ENCODE peak calls at places on chromosomes 6 and 20, in nine cellular contexts. I is heart right ventricle; X is neural progenitor cell; M is tibial artery; J is CD8-positive, alpha-beta T cell; T is body of pancreas; N is mucosa of descending colon; Z is upper lobe of left lung; Y is cardiac muscle cell. Q is an unnamed sample.

GRCh38 chr20:49593441-49594142 is 25.7 kb upstream of the PTGIS start:
- DNase-seq in I (no peak), X (no peak), M (no peak), J (no peak), T (no peak), N (no peak), Z (no peak), Y (no peak), Q (no peak)

GRCh38 chr6:75893058-75893775 is 144.2 kb downstream of the MYO6 start:
- DNase-seq in I (no peak), X (peak; percentile 79), M (no peak), J (no peak), T (no peak), N (no peak), Z (no peak), Y (peak; percentile 83), Q (no peak)

GRCh38 chr20:22768779-22769178 is 184.4 kb upstream of the FOXA2 start:
- DNase-seq in I (no peak), X (peak; percentile 30), M (no peak), J (no peak), T (no peak), N (no peak), Z (no peak), Y (peak; percentile 7), Q (no peak)

GRCh38 chr20:3105256-3106137 is 21.0 kb upstream of the AVP start:
- DNase-seq in I (no peak), X (no peak), M (no peak), J (no peak), T (no peak), N (no peak), Z (no peak), Y (no peak), Q (no peak)

GRCh38 chr6:3697609-3698008 is 53.9 kb downstream of the PXDC1 start:
- DNase-seq in I (no peak), X (no peak), M (no peak), J (no peak), T (no peak), N (no peak), Z (no peak), Y (no peak), Q (no peak)

GRCh38 chr6:168083142-168083885 is 4.3 kb upstream of the FRMD1 start:
- DNase-seq in I (no peak), X (no peak), M (no peak), J (no peak), T (no peak), N (peak; percentile 60), Z (no peak), Y (no peak), Q (no peak)

GRCh38 chr6:168145747-168146596 is 67.0 kb upstream of the FRMD1 start:
- DNase-seq in I (no peak), X (no peak), M (peak; percentile 54), J (no peak), T (no peak), N (peak; percentile 17), Z (peak; percentile 8), Y (no peak), Q (no peak)

GRCh38 chr6:74879234-74879633 is 326.6 kb downstream of the COL12A1 start:
- DNase-seq in I (no peak), X (no peak), M (no peak), J (no peak), T (no peak), N (no peak), Z (no peak), Y (no peak), Q (no peak)

GRCh38 chr6:138572885-138573284 is 73.6 kb upstream of the NHSL1 start:
- DNase-seq in I (no peak), X (peak; percentile 26), M (no peak), J (no peak), T (no peak), N (no peak), Z (no peak), Y (no peak), Q (no peak)

GRCh38 chr6:160273196-160273595 is 14.6 kb upstream of the SLC22A2 start:
- DNase-seq in I (no peak), X (no peak), M (no peak), J (no peak), T (no peak), N (no peak), Z (no peak), Y (no peak), Q (no peak)

GRCh38 chr20:4179545-4179944 is 164.2 kb upstream of the RNF24 start:
- DNase-seq in I (no peak), X (no peak), M (no peak), J (no peak), T (no peak), N (no peak), Z (no peak), Y (no peak), Q (no peak)

GRCh38 chr6:122696079-122696478 is 83.4 kb upstream of the FABP7 start:
- DNase-seq in I (no peak), X (no peak), M (no peak), J (no peak), T (no peak), N (no peak), Z (no peak), Y (no peak), Q (no peak)

GRCh38 chr6:28165566-28165965 is 23.9 kb downstream of the ZKSCAN8 start:
- DNase-seq in I (no peak), X (no peak), M (no peak), J (no peak), T (no peak), N (no peak), Z (no peak), Y (no peak), Q (no peak)

GRCh38 chr6:33908025-33908424 is 104.2 kb upstream of the MLN start:
- DNase-seq in I (no peak), X (no peak), M (no peak), J (no peak), T (peak; percentile 41), N (no peak), Z (no peak), Y (no peak), Q (no peak)

GRCh38 chr20:54044156-54044555 is 26.2 kb downstream of the BCAS1 start:
- DNase-seq in I (no peak), X (no peak), M (no peak), J (no peak), T (peak; percentile 21), N (no peak), Z (no peak), Y (no peak), Q (no peak)

GRCh38 chr6:87146363-87146762 is 9.0 kb upstream of the ZNF292 start:
- DNase-seq in I (no peak), X (no peak), M (no peak), J (no peak), T (no peak), N (no peak), Z (no peak), Y (no peak), Q (no peak)
- H3K4me1 ChIP-seq in I (no peaks in the 10 kb centered on the region), X (peaks cover 3% of the 10 kb centered on the region), M (no peaks in the 10 kb centered on the region), J (peaks cover 1% of the 10 kb centered on the region), T (peaks cover 2% of the 10 kb centered on the region), N (no peaks in the 10 kb centered on the region), Z (no peaks in the 10 kb centered on the region), Y (no peaks in the 10 kb centered on the region), Q (no peaks in the 10 kb centered on the region)

DNA sequence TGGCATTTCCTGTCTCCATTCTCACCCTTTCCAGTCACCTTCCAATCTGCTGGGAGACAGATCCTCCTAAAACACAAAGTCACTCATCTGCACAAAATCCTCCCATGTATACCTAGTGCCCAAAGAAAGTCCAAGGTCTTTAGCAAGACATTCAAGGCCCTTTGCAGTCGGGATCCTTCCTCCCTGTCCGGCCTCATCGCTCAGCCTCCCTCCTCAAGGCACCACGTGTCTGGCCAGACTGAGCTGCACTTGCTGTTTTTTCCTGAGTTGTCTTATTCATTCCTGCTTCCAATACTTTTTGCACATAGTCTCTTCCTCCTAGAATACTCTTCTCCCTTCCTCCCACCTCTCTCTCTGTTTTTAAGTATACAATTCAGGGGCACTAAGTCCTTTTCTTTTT is 1.4 kb downstream of the TRIM15 start:
- DNase-seq in I (no peak), X (no peak), M (no peak), J (no peak), T (no peak), N (no peak), Z (no peak), Y (no peak), Q (no peak)
- H3K4me3 ChIP-seq in I (no peak overlapping the region), X (no peak overlapping the region), M (no peak overlapping the region), J (no peak overlapping the region), T (no peak overlapping the region), N (no peak overlapping the region), Z (no peak overlapping the region), Y (no peak overlapping the region), Q (no peak overlapping the region)

DNA sequence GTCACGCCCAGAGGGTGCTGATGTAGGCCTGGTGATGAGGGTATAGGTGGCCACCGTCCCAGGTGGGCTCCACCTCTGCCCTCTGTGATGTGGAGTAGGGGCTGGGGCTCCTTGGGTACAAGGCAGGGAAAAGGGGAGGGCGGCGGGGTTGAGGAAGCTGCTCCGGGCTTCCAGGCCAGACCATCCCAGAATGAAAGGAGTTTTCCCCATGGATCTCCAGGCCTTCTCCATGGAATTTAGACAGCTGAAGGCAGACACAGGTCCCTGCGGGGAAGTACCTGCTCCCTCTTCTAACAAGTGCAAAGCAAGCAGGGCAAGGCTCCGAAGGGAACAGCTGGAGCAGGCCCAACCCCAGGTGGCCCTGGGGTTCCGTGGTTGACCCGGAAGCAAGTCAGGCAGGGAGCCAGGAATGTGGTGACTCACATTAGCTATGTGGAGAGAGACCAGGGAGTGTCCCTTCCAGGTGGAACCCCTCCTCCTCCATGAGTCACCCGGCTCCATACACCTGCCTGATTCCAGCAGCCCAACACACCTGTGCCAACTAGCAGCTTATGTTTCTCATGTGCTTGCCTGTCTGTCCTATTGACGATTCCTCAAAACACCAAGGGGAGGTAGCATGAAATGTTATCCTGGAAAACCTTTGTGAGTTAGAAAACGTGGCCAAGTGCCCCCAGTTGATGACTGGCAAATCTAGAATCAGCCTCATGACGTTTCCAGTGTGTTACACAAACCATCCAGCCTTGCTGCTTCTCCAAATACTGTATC is 59.7 kb upstream of the SNX9 start:
- DNase-seq in I (peak; percentile 29), X (no peak), M (no peak), J (no peak), T (peak; percentile 99), N (peak; percentile 95), Z (peak; percentile 97), Y (no peak), Q (peak; percentile 88)
- H3K4me1 ChIP-seq in I (peaks cover 21% of the 10 kb centered on the region), X (no peaks in the 10 kb centered on the region), M (peaks cover 48% of the 10 kb centered on the region), J (peaks cover 65% of the 10 kb centered on the region), T (peaks cover 23% of the 10 kb centered on the region), N (peaks cover 25% of the 10 kb centered on the region), Z (peaks cover 23% of the 10 kb centered on the region), Y (no peaks in the 10 kb centered on the region), Q (peaks cover 27% of the 10 kb centered on the region)

GRCh38 chr6:41638801-41639555 is 710 bp downstream of the MDFI start:
- DNase-seq in I (no peak), X (peak; percentile 73), M (no peak), J (no peak), T (peak; percentile 16), N (no peak), Z (no peak), Y (peak; percentile 62), Q (no peak)

GRCh38 chr6:41636803-41637178 is 1.5 kb upstream of the MDFI start:
- DNase-seq in I (no peak), X (peak; percentile 37), M (no peak), J (no peak), T (peak; percentile 61), N (peak; percentile 76), Z (peak; percentile 65), Y (no peak), Q (peak; percentile 33)

GRCh38 chr6:41638002-41638800 is at the start of gene MDFI:
- DNase-seq in I (no peak), X (peak; percentile 81), M (no peak), J (no peak), T (no peak), N (no peak), Z (no peak), Y (peak; percentile 72), Q (no peak)

GRCh38 chr6:41635365-41635764 is 2.9 kb upstream of the MDFI start:
- DNase-seq in I (no peak), X (no peak), M (no peak), J (no peak), T (no peak), N (no peak), Z (no peak), Y (no peak), Q (no peak)

GRCh38 chr6:41637179-41638001 is 878 bp upstream of the MDFI start:
- DNase-seq in I (no peak), X (peak; percentile 62), M (no peak), J (no peak), T (no peak), N (no peak), Z (no peak), Y (no peak), Q (no peak)
- H3K4me3 ChIP-seq in I (peak overlapping the region; percentile 63), X (peak overlapping the region; percentile 76), M (peak overlapping the region; percentile 46), J (peak overlapping the region; percentile 27), T (no peak overlapping the region), N (no peak overlapping the region), Z (peak overlapping the region; percentile 8), Y (peak overlapping the region; percentile 81), Q (no peak overlapping the region)